ENCODE peak calls at places on chromosomes 16 and 17, in eight cellular contexts. Y, G, I, W, S, A, K and E are unnamed samples. For H3K4me1 and H3K27me3, the result is how much of the 10 kb centered on the place peaks cover.

GRCh38 chr17:40556198-40556661 is 9.0 kb downstream of the CCR7 start:
- DNase-seq in Y (no peak), G (no peak), I (no peak), W (no peak), S (no peak), A (no peak), K (no peak), E (no peak)

GRCh38 chr17:31431098-31431794 is 39.8 kb downstream of the RAB11FIP4 start:
- DNase-seq in Y (no peak), G (no peak), I (no peak), W (no peak), S (no peak), A (no peak), K (no peak), E (no peak)

GRCh38 chr17:45962221-45962972 is 36.7 kb upstream of the STH start:
- DNase-seq in Y (no peak), G (no peak), I (no peak), W (no peak), S (no peak), A (no peak), K (no peak), E (peak)

GRCh38 chr16:3035972-3036725 is 595 bp downstream of the BICDL2 start:
- DNase-seq in Y (no peak), G (no peak), I (no peak), W (no peak), S (no peak), A (peak), K (no peak), E (peak)

GRCh38 chr17:9878361-9878760 is 26.7 kb downstream of the RCVRN start:
- DNase-seq in Y (no peak), G (no peak), I (no peak), W (no peak), S (no peak), A (no peak), K (no peak), E (no peak)

GRCh38 chr17:78538033-78538776 is 39.0 kb downstream of the DNAH17 start:
- DNase-seq in Y (no peak), G (no peak), I (no peak), W (no peak), S (no peak), A (peak), K (no peak), E (no peak)

GRCh38 chr17:7704601-7705268 is at the start of gene EFNB3:
- DNase-seq in Y (no peak), G (no peak), I (no peak), W (no peak), S (peak), A (no peak), K (no peak), E (no peak)

GRCh38 chr17:50631908-50632571 is 2.6 kb upstream of the ABCC3 start:
- DNase-seq in Y (no peak), G (no peak), I (no peak), W (no peak), S (no peak), A (no peak), K (no peak), E (no peak)

GRCh38 chr17:48760411-48760810 is 31.9 kb upstream of the HOXB13 start:
- DNase-seq in Y (no peak), G (no peak), I (no peak), W (no peak), S (no peak), A (peak), K (no peak), E (no peak)

GRCh38 chr17:72461757-72462156 is 340.9 kb downstream of the SOX9 start:
- DNase-seq in Y (no peak), G (no peak), I (no peak), W (no peak), S (no peak), A (no peak), K (no peak), E (no peak)

GRCh38 chr17:7001562-7001961 is 5.7 kb downstream of the ALOX12 start:
- DNase-seq in Y (peak), G (no peak), I (no peak), W (no peak), S (no peak), A (no peak), K (no peak), E (no peak)

GRCh38 chr16:83898463-83899271 is at the start of gene MLYCD:
- DNase-seq in Y (peak), G (peak), I (peak), W (peak), S (peak), A (peak), K (no peak), E (peak)

GRCh38 chr17:50830994-50831393 is 4.4 kb upstream of the WFIKKN2 start:
- DNase-seq in Y (no peak), G (no peak), I (no peak), W (no peak), S (no peak), A (no peak), K (no peak), E (no peak)

GRCh38 chr17:14198013-14198412 is 38.6 kb downstream of the CDRT15 start:
- DNase-seq in Y (no peak), G (no peak), I (no peak), W (no peak), S (peak), A (peak), K (no peak), E (peak)

GRCh38 chr17:57999496-58000017 is 7.5 kb downstream of the SRSF1 start:
- DNase-seq in Y (no peak), G (peak), I (no peak), W (no peak), S (peak), A (no peak), K (no peak), E (peak)

GRCh38 chr17:72423286-72423589 is 302.4 kb downstream of the SOX9 start:
- DNase-seq in Y (no peak), G (no peak), I (no peak), W (no peak), S (no peak), A (no peak), K (no peak), E (no peak)

GRCh38 chr16:24748242-24748641 is 18.8 kb downstream of the TNRC6A start:
- DNase-seq in Y (no peak), G (no peak), I (no peak), W (no peak), S (no peak), A (no peak), K (no peak), E (no peak)

GRCh38 chr17:44204453-44204882 is 4.8 kb upstream of the ATXN7L3 start:
- DNase-seq in Y (no peak), G (no peak), I (no peak), W (no peak), S (no peak), A (no peak), K (no peak), E (no peak)

GRCh38 chr17:27315322-27315721 is 21.4 kb downstream of the WSB1 start:
- DNase-seq in Y (no peak), G (no peak), I (peak), W (no peak), S (peak), A (peak), K (no peak), E (no peak)

GRCh38 chr17:7207120-7208001 is 12.3 kb downstream of the DLG4 start:
- DNase-seq in Y (no peak), G (no peak), I (no peak), W (no peak), S (no peak), A (no peak), K (no peak), E (no peak)

GRCh38 chr17:17723354-17724261 is 42.4 kb downstream of the RAI1 start:
- DNase-seq in Y (no peak), G (no peak), I (no peak), W (no peak), S (peak), A (no peak), K (no peak), E (no peak)

GRCh38 chr17:50049636-50050035 is 6.3 kb upstream of the ITGA3 start:
- DNase-seq in Y (no peak), G (no peak), I (peak), W (no peak), S (no peak), A (no peak), K (no peak), E (no peak)

GRCh38 chr16:50338371-50339231 is 30.2 kb downstream of the BRD7 start:
- DNase-seq in Y (no peak), G (no peak), I (no peak), W (no peak), S (no peak), A (no peak), K (no peak), E (no peak)

GRCh38 chr17:68292689-68293040 is 1.4 kb downstream of the ARSG start:
- DNase-seq in Y (no peak), G (no peak), I (no peak), W (no peak), S (no peak), A (no peak), K (no peak), E (no peak)

GRCh38 chr17:83193336-83194188 is 114.2 kb downstream of the METRNL start:
- DNase-seq in Y (no peak), G (no peak), I (peak), W (no peak), S (no peak), A (peak), K (no peak), E (peak)
- H3K4me1 ChIP-seq in Y (under half), G (under half), I (under half), W (under half), S (under half), A (under half), K (half or more), E (under half)

GRCh38 chr17:79779088-79779529 is 1.2 kb downstream of the CBX2 start:
- DNase-seq in Y (no peak), G (no peak), I (no peak), W (no peak), S (no peak), A (peak), K (no peak), E (no peak)

GRCh38 chr17:79776378-79777165 is 1.4 kb upstream of the CBX2 start:
- DNase-seq in Y (no peak), G (no peak), I (no peak), W (no peak), S (no peak), A (no peak), K (no peak), E (no peak)

GRCh38 chr17:79778504-79779087 is 648 bp downstream of the CBX2 start:
- DNase-seq in Y (no peak), G (no peak), I (no peak), W (no peak), S (peak), A (peak), K (no peak), E (no peak)

GRCh38 chr17:79777166-79777843 is 643 bp upstream of the CBX2 start:
- DNase-seq in Y (no peak), G (peak), I (peak), W (peak), S (peak), A (peak), K (no peak), E (peak)

DNA sequence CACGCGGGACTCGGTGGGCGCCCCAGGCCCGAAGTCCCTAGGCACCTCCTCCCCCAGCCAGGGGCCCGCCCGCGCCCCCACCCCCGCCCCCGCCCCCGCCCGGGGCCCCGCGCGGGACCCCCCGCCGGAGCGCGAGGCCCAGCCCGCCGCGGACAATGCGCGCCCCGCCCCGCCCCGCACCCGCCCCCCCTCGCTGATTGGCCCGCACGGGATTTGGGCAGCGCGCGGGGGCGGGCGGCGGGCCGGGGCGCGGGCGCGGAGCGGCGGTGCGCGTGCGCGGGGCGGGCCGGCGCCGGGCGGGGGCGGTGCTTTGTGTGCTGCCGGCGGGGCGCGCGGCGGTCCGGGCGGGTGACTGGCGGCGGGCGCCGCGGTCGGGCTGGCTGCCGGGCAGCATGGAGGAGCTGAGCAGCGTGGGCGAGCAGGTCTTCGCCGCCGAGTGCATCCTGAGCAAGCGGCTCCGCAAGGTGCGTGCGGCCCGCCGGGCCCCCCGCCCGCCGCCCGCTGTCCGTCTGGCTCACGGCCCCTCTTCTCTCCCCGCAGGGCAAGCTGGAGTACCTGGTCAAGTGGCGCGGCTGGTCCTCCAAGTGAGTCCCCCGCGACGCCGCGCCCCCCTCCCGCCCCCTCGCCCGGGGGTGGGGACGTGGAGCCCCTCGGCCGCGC is at the start of gene CBX2:
- DNase-seq in Y (peak), G (peak), I (peak), W (peak), S (peak), A (peak), K (no peak), E (peak)
- H3K27me3 ChIP-seq in Y (under half), G (under half), I (under half), W (under half), S (under half), A (half or more), K (half or more), E (under half)

GRCh38 chr17:63706346-63707102 is 6.6 kb upstream of the LIMD2 start:
- DNase-seq in Y (no peak), G (no peak), I (no peak), W (peak), S (no peak), A (peak), K (no peak), E (no peak)
- H3K4me1 ChIP-seq in Y (half or more), G (under half), I (under half), W (under half), S (under half), A (under half), K (under half), E (under half)

DNA sequence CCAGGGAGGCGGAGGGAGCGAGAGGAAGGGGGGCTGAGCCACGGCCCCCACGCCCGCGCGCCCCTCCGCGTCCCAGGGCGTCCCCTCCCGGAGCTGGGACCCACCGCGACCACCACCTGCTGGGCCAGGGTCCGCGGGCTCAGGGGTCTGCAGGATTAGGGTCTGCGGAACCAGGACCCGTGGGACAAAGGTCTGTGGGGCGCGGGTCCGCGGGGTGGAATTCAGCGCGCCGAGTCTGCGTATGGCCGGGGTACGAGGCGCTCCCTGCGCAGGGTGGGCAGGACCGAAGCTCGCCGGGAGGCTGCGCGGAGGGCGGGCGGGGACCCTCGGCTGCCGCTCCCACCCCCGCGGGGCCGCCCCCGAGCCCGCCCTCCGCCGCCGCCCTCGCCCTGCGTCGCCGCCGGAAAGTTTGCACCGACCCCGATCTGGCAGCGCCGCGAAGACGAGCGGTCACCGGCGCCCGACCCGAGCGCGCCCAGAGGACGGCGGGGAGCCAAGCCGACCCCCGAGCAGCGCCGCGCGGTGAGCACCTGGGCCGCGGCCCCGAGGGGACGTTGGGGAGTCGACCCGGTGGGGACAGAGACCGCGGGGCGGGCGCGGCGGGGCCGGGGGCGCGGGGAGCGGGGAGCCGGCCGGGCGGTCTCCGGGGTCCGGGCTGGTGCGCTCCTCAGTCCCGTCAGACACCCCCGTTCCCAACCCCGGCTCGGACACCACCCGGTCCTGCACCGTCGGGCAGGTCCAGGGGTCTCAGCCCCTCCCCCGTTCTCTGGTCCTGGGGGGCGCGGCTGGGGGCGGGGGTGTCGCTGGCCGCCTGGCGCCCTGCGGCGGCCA is at the start of gene GCGR:
- DNase-seq in Y (no peak), G (no peak), I (no peak), W (peak), S (peak), A (no peak), K (no peak), E (no peak)
- H3K27me3 ChIP-seq in Y (under half), G (under half), I (under half), W (under half), S (half or more), A (half or more), K (half or more), E (under half)